ENCODE peak calls at places on chromosomes 11 and 22, in nine cellular contexts. C, X, H, K, M, I, W, G and O are unnamed samples.

GRCh38 chr11:100632970-100633452 is 54.1 kb upstream of the ARHGAP42 start:
- DNase-seq in C (peak), K (no peak), I (peak), G (no peak), X (no peak), W (no peak), H (no peak), M (no peak), O (no peak)

GRCh38 chr11:105401269-105401809 is 208.5 kb upstream of the GRIA4 start:
- DNase-seq in W (no peak), I (no peak), G (no peak), M (peak), C (no peak), K (no peak), H (no peak), X (no peak), O (no peak)

GRCh38 chr11:606245-606644 is 9.5 kb downstream of the IRF7 start:
- DNase-seq in I (peak), M (peak), W (no peak), G (no peak), X (no peak), H (no peak), C (no peak), K (no peak), O (no peak)

GRCh38 chr11:105109855-105110750 is 29.5 kb downstream of the CARD18 start:
- DNase-seq in G (no peak), K (no peak), I (no peak), X (no peak), H (no peak), M (no peak), C (no peak), W (no peak), O (no peak)

GRCh38 chr22:28025333-28025732 is 106.3 kb upstream of the PITPNB start:
- DNase-seq in X (no peak), G (no peak), W (no peak), C (no peak), I (peak), M (peak), K (no peak), H (no peak), O (no peak)

GRCh38 chr11:69014084-69014935 is 1.3 kb upstream of the MRGPRF start:
- DNase-seq in X (peak), H (no peak), C (peak), I (no peak), W (peak), G (no peak), K (no peak), M (peak), O (no peak)

GRCh38 chr11:58394195-58394594 is 12.5 kb downstream of the OR5B3 start:
- DNase-seq in H (peak), C (no peak), I (no peak), M (no peak), G (no peak), W (peak), K (no peak), X (no peak), O (no peak)

GRCh38 chr22:32911526-32911925 is 110.0 kb downstream of the TIMP3 start:
- DNase-seq in W (no peak), H (no peak), M (no peak), C (peak), X (no peak), I (no peak), K (no peak), G (no peak), O (no peak)

GRCh38 chr11:80241766-80242165 is 800.9 kb upstream of the TENM4 start:
- DNase-seq in H (peak), I (no peak), C (no peak), G (no peak), K (no peak), X (no peak), M (no peak), W (no peak), O (no peak)

GRCh38 chr11:9138612-9139579 is 47.5 kb upstream of the SCUBE2 start:
- DNase-seq in M (no peak), K (no peak), C (peak), G (no peak), H (peak), X (no peak), I (no peak), W (peak), O (no peak)

GRCh38 chr11:6362868-6363678 is 27.2 kb upstream of the SMPD1 start:
- DNase-seq in K (peak), I (peak), M (peak), X (peak), H (peak), W (peak), C (peak), G (peak), O (peak)

GRCh38 chr11:118659956-118660645 is 19.3 kb downstream of the TREH start:
- DNase-seq in I (peak), M (no peak), G (no peak), C (no peak), X (no peak), H (no peak), W (no peak), K (no peak), O (no peak)

GRCh38 chr22:47918276-47918928 is 1156.0 kb downstream of the TBC1D22A start:
- DNase-seq in X (no peak), H (no peak), C (no peak), G (no peak), I (peak), M (no peak), K (no peak), W (no peak), O (peak)

GRCh38 chr11:73429121-73429740 is 53.0 kb downstream of the RELT start:
- DNase-seq in X (no peak), I (no peak), C (no peak), G (no peak), M (no peak), H (no peak), W (peak), K (no peak), O (no peak)

GRCh38 chr11:130025371-130025770 is 22.7 kb upstream of the PRDM10 start:
- DNase-seq in I (no peak), H (no peak), X (no peak), M (no peak), G (no peak), W (no peak), K (no peak), C (no peak), O (no peak)